ENCODE peak calls at places on chromosomes 7 and 10, in six cellular contexts. P, X, B, V, U and J are unnamed samples.

GRCh38 chr10:69629897-69630650 is at the start of gene FAM241B:
- DNase-seq in P (peak), X (peak), B (peak), V (peak), U (peak), J (peak)

GRCh38 chr10:92544296-92544695 is 29.6 kb downstream of the IDE start:
- DNase-seq in P (peak), X (no peak), B (no peak), V (no peak), U (no peak), J (no peak)

GRCh38 chr7:156954941-156955340 is 5.4 kb downstream of the NOM1 start:
- DNase-seq in P (no peak), X (no peak), B (no peak), V (no peak), U (no peak), J (no peak)

GRCh38 chr10:7030134-7030855 is 380.5 kb downstream of the SFMBT2 start:
- DNase-seq in P (no peak), X (no peak), B (no peak), V (no peak), U (no peak), J (no peak)

GRCh38 chr10:77974396-77975074 is 48.0 kb upstream of the DLG5 start:
- DNase-seq in P (no peak), X (peak), B (no peak), V (no peak), U (no peak), J (no peak)

GRCh38 chr7:51186531-51186930 is 130.1 kb downstream of the COBL start:
- DNase-seq in P (peak), X (no peak), B (no peak), V (no peak), U (no peak), J (no peak)

GRCh38 chr7:141544831-141545230 is 6.4 kb upstream of the AGK start:
- DNase-seq in P (no peak), X (no peak), B (no peak), V (no peak), U (no peak), J (no peak)

GRCh38 chr7:466465-467191 is 53.0 kb downstream of the PDGFA start:
- DNase-seq in P (no peak), X (no peak), B (peak), V (no peak), U (no peak), J (no peak)

GRCh38 chr7:19305698-19306097 is 160.5 kb upstream of the FERD3L start:
- DNase-seq in P (no peak), X (no peak), B (no peak), V (peak), U (no peak), J (no peak)

GRCh38 chr7:151850484-151851159 is 26.3 kb downstream of the PRKAG2 start:
- DNase-seq in P (no peak), X (no peak), B (no peak), V (no peak), U (no peak), J (no peak)

GRCh38 chr7:137086896-137087295 is 218.4 kb downstream of the CHRM2 start:
- DNase-seq in P (no peak), X (no peak), B (no peak), V (no peak), U (no peak), J (no peak)

GRCh38 chr10:119313645-119314044 is 106.3 kb downstream of the GRK5 start:
- DNase-seq in P (peak), X (no peak), B (no peak), V (peak), U (no peak), J (peak)

GRCh38 chr7:151743481-151743983 is 133.4 kb downstream of the PRKAG2 start:
- DNase-seq in P (no peak), X (no peak), B (no peak), V (no peak), U (no peak), J (no peak)

GRCh38 chr10:95278061-95278988 is 12.5 kb downstream of the PDLIM1 start:
- DNase-seq in P (no peak), X (no peak), B (no peak), V (no peak), U (no peak), J (no peak)

GRCh38 chr10:87925570-87925969 is 62.1 kb downstream of the PTEN start:
- DNase-seq in P (no peak), X (no peak), B (no peak), V (no peak), U (peak), J (no peak)

GRCh38 chr10:31697271-31698168 is 231.1 kb downstream of the ARHGAP12 start:
- DNase-seq in P (peak), X (no peak), B (peak), V (no peak), U (no peak), J (no peak)

GRCh38 chr10:2772791-2773644 is 294.3 kb upstream of the PFKP start:
- DNase-seq in P (no peak), X (no peak), B (no peak), V (no peak), U (peak), J (no peak)